ENCODE peak calls at places on chromosomes 7 and 10, in five cellular contexts. X, C, W, N and H are unnamed samples.

GRCh38 chr10:58237014-58237830 is 30.5 kb downstream of the IPMK start:
- DNase-seq in X (peak), C (peak), W (no peak), N (no peak), H (peak)

GRCh38 chr7:101237206-101238067 is at the start of gene CLDN15:
- DNase-seq in X (no peak), C (peak), W (no peak), N (no peak), H (peak)

GRCh38 chr7:1738511-1738910 is 68.4 kb downstream of the ELFN1 start:
- DNase-seq in X (no peak), C (no peak), W (no peak), N (no peak), H (no peak)

GRCh38 chr10:112375721-112376577 is 2.0 kb downstream of the ACSL5 start:
- DNase-seq in X (peak), C (peak), W (no peak), N (no peak), H (peak)

GRCh38 chr10:52256832-52257691 is 57.0 kb upstream of the DKK1 start:
- DNase-seq in X (no peak), C (peak), W (no peak), N (no peak), H (peak)

GRCh38 chr7:102009628-102010027 is 192.2 kb downstream of the CUX1 start:
- DNase-seq in X (peak), C (peak), W (no peak), N (peak), H (peak)

GRCh38 chr10:13637303-13637856 is 50.6 kb downstream of the PRPF18 start:
- DNase-seq in X (no peak), C (no peak), W (no peak), N (no peak), H (no peak)

GRCh38 chr10:113922787-113923570 is 68.5 kb downstream of the NHLRC2 start:
- DNase-seq in X (peak), C (no peak), W (no peak), N (no peak), H (no peak)

GRCh38 chr7:80722596-80723141 is 84.2 kb downstream of the CD36 start:
- DNase-seq in X (peak), C (peak), W (no peak), N (peak), H (peak)

GRCh38 chr7:154978045-154978444 is 24.9 kb downstream of the PAXIP1 start:
- DNase-seq in X (no peak), C (no peak), W (no peak), N (no peak), H (no peak)

GRCh38 chr10:26480909-26481703 is 43.0 kb downstream of the APBB1IP start:
- DNase-seq in X (no peak), C (no peak), W (no peak), N (no peak), H (no peak)

GRCh38 chr7:1234794-1235500 is 2.3 kb downstream of the UNCX start:
- DNase-seq in X (peak), C (no peak), W (no peak), N (no peak), H (no peak)

GRCh38 chr7:34158754-34159153 is 253.4 kb downstream of the BMPER start:
- DNase-seq in X (peak), C (no peak), W (no peak), N (no peak), H (peak)

GRCh38 chr7:33087858-33088257 is 21.3 kb downstream of the RP9 start:
- DNase-seq in X (no peak), C (no peak), W (no peak), N (no peak), H (no peak)

GRCh38 chr10:72953687-72954086 is 919 bp downstream of the PLA2G12B start:
- DNase-seq in X (peak), C (no peak), W (peak), N (no peak), H (no peak)

GRCh38 chr7:86243171-86243570 is 400.5 kb upstream of the GRM3 start:
- DNase-seq in X (no peak), C (no peak), W (no peak), N (no peak), H (no peak)

GRCh38 chr7:66894463-66895080 is 26.5 kb upstream of the TMEM248 start:
- DNase-seq in X (peak), C (peak), W (peak), N (no peak), H (peak)

GRCh38 chr7:27263781-27264180 is 21.2 kb downstream of the EVX1 start:
- DNase-seq in X (peak), C (no peak), W (no peak), N (no peak), H (no peak)

GRCh38 chr10:94420998-94421397 is 18.7 kb downstream of the TBC1D12 start:
- DNase-seq in X (no peak), C (no peak), W (no peak), N (no peak), H (no peak)

GRCh38 chr10:18618995-18619394 is 32.4 kb downstream of the NSUN6 start:
- DNase-seq in X (no peak), C (no peak), W (no peak), N (no peak), H (no peak)

GRCh38 chr7:149883452-149883861 is 9.7 kb downstream of the ATP6V0E2 start:
- DNase-seq in X (peak), C (peak), W (peak), N (peak), H (peak)

GRCh38 chr10:10520391-10521385 is 497.0 kb upstream of the CELF2 start:
- DNase-seq in X (no peak), C (no peak), W (no peak), N (no peak), H (peak)

GRCh38 chr7:99171731-99172130 is 27.8 kb upstream of the SMURF1 start:
- DNase-seq in X (no peak), C (no peak), W (no peak), N (no peak), H (peak)

DNA sequence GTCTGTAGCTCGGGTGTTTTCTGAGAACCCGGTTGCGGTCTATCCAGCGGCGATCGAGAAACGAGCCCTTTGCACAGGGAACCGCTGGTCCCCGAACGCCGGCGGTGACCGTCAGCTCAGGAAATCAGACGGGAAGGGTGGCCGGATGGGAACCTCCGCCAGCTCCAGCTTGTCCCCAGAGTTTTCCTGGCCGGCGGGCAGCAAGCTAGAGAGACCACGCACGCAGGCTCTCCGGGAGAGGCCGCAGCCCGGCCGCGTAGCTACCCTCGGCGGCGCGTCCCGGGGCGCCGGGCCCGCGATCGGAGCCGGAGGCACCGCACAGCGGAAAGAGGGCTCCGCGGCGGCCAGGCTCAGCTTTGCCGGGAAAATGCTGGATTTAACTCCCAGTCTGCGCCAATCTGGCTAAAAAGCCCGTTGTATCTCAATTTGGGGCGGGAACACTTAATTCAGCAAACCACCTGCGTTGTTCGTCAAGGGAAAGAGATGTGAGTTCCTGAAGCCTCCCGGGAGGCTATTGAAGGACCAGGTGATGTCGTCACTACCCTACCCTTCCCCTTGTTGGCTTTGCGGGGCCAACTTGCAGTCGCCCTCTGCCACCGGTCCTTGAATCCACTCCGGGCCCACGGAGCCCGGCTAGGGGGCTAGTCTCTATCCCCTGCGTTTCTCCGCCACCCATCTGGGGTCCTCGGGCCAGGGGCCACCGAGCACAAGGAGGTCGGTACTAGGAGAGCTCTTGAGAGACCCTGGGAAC is 859 bp upstream of the CH25H start:
- DNase-seq in X (peak), C (no peak), W (peak), N (no peak), H (no peak)
- H3K18ac ChIP-seq in X (no peak), C (no peak), W (no peak), N (no peak), H (peak)

DNA sequence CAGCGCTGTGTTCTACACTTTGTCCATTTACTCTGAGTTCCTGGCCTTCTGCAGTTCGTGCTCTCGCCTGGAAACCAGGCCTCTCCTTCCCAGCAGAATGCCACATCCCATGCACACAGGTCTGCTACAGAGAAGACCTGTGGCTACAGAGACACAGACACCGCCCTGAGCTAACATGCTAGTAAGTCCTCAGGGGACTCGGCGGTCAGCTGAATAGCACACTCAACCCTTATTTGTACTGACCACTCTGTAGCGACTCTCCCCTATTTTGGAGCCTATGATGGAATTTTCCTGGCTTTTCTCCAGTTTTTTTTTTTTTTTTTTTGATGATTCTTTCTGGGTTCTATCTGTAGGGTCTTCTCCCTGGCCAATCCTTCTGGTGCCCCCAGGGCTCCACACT is 12.8 kb downstream of the CREB3L2 start:
- DNase-seq in X (no peak), C (no peak), W (no peak), N (no peak), H (no peak)
- H3K4me3 ChIP-seq in X (no peak), C (no peak), W (no peak), N (no peak), H (no peak)

GRCh38 chr10:132517951-132518521 is 19.6 kb upstream of the INPP5A start:
- DNase-seq in X (peak), C (peak), W (no peak), N (no peak), H (no peak)
- H4K8ac ChIP-seq in X (no peak), C (peak), W (no peak), N (no peak), H (peak)

GRCh38 chr7:3790803-3791202 is 489.8 kb downstream of the SDK1 start:
- DNase-seq in X (no peak), C (no peak), W (no peak), N (no peak), H (no peak)
- H3K18ac ChIP-seq in X (no peak), C (no peak), W (no peak), N (no peak), H (no peak)

GRCh38 chr10:8042864-8043568 is 11.5 kb upstream of the GATA3 start:
- DNase-seq in X (peak), C (no peak), W (peak), N (no peak), H (no peak)

GRCh38 chr10:8044908-8045727 is 9.4 kb upstream of the GATA3 start:
- DNase-seq in X (peak), C (no peak), W (peak), N (no peak), H (no peak)

GRCh38 chr10:8042032-8042863 is 12.2 kb upstream of the GATA3 start:
- DNase-seq in X (peak), C (no peak), W (no peak), N (no peak), H (no peak)

GRCh38 chr10:8044331-8044907 is 10.1 kb upstream of the GATA3 start:
- DNase-seq in X (peak), C (no peak), W (no peak), N (no peak), H (no peak)

DNA sequence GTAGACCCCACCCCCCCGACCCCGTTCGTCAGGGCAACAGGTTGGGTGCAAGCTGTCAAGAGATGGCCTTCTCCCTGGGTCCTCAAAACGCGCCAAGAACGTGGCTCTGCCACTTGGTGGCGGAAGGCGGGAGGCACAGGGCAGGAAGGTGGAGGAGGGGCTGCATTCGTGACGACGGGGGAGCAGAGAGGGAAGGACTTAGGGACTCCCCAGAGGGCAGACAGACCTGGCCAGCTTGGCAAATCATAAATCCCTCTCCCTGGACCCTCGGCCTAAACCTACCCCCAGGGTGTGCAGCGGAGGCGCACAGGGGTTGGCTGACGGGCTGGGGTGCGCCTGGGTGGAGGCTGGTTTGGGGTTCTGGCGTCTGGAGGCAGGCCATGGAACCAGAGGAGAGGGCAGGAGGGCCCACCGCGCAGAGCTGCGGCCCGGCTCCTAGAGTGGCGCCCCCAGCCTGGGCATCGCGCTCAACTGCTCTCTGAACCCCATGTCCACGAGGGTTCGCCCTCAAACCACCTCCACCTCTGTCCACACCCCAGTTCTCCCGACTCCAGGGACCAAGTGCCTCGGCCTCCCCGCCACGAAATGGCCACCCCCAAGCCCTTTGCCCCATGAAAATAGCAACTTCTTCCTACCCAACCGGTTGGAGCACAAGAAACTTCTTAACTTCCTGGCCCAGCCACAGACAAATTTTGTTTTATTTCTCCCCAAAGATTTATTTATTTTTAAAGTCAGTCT is 10.8 kb upstream of the GATA3 start:
- DNase-seq in X (peak), C (no peak), W (peak), N (no peak), H (no peak)
- H3K4me3 ChIP-seq in X (no peak), C (no peak), W (no peak), N (no peak), H (no peak)

GRCh38 chr7:76165106-76165972 is 36.4 kb upstream of the SRRM3 start:
- DNase-seq in X (no peak), C (no peak), W (no peak), N (no peak), H (no peak)

GRCh38 chr7:76165973-76166403 is 35.7 kb upstream of the SRRM3 start:
- DNase-seq in X (no peak), C (no peak), W (no peak), N (no peak), H (no peak)

DNA sequence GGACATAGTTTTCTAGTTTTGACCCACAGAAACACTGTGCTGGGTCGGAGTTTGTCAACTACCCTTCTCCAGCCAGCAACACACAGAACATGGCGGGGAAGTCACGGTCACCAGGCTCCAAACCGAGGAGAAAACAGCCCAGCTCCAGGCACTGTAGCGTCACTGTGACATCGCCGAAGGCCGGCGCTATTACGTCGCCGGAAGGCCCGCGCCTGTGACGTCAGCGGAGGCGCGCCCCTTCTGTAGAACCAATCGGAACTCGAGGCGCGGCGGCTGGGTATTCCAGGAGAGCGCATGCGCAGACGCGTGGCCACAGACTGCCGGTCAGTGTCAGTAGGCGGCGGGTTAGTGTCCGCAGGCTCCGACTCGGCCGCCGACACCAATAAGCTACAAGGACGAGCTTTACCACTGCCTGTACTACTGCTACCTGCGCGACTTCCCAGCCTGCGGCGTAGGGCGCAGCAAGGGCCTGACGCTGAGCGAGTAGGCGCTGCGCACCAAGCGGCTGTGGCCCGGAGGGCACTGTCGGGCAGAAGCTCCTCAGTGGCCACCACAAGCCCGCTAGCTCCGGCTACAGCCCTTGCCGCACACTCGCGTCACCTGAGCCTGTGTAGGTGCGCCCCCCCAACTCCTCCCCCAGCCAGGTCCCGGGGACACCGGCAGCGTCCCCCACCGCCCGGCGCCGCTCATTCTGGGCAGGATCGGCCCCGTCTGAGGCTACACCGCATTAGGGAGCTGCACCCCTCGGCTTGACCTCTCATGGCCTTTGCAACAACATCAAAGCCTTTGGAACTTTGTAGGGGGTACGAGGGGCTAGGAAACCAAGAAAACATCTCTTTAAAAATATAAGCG is 35.1 kb upstream of the SRRM3 start:
- DNase-seq in X (peak), C (peak), W (peak), N (peak), H (peak)
- H4K8ac ChIP-seq in X (peak), C (peak), W (no peak), N (peak), H (peak)

GRCh38 chr10:70761031-70761601 is 24.1 kb downstream of the TBATA start:
- DNase-seq in X (peak), C (no peak), W (no peak), N (no peak), H (no peak)

GRCh38 chr10:70760271-70760787 is 24.8 kb downstream of the TBATA start:
- DNase-seq in X (no peak), C (no peak), W (no peak), N (no peak), H (no peak)

GRCh38 chr10:70763567-70763966 is 21.6 kb downstream of the TBATA start:
- DNase-seq in X (no peak), C (no peak), W (no peak), N (no peak), H (no peak)

GRCh38 chr10:70762441-70763177 is 22.6 kb downstream of the TBATA start:
- DNase-seq in X (no peak), C (no peak), W (no peak), N (no peak), H (no peak)

GRCh38 chr10:70761727-70762350 is 23.3 kb downstream of the TBATA start:
- DNase-seq in X (no peak), C (no peak), W (no peak), N (no peak), H (no peak)
- H3K18ac ChIP-seq in X (no peak), C (no peak), W (peak), N (no peak), H (no peak)

DNA sequence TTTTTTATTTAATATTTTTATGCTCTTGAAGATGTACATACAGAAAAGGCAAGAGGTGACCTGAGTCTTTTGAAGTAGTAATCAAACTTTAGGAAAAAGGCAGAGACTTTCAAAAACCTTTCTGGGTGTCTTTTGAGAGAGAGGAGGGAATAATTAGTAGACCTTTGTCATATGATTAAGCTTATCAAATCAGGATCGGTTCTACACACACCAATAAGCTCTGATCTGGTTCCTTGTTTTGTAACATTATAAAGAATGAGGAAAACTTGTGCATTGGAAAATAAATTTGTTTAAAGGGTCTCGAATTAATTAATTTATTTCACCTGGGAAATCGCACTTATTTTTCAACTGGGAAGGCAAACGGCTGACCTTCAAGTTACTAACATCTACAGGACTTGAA is 11.9 kb downstream of the TWIST1 start:
- DNase-seq in X (no peak), C (no peak), W (no peak), N (no peak), H (no peak)
- H3K4me3 ChIP-seq in X (no peak), C (no peak), W (no peak), N (no peak), H (no peak)